ENCODE peak calls at places on chromosomes 2 and 18, in five cellular contexts. One of them, this sample, is unnamed.

GRCh38 chr2:74461187-74462053 is 3.2 kb downstream of the WBP1 start:
- DNase-seq in stimulated activated CD8-positive, alpha-beta memory T cell treated with anti-CD3 and anti-CD28 coated beads, Interleukin-2, amount 100 ng/mL, for 1 hour: no peak
- DNase-seq in aorta: peak
- DNase-seq in cerebellar cortex: peak
- DNase-seq in NAMALWA: peak
- DNase-seq in this sample: no peak

GRCh38 chr2:3487432-3487831 is 31.9 kb downstream of the ADI1 start:
- DNase-seq in cerebellar cortex: peak
- DNase-seq in stimulated activated CD8-positive, alpha-beta memory T cell treated with anti-CD3 and anti-CD28 coated beads, Interleukin-2, amount 100 ng/mL, for 1 hour: no peak
- DNase-seq in aorta: peak
- DNase-seq in NAMALWA: no peak
- DNase-seq in this sample: no peak

GRCh38 chr18:67072789-67073188 is 443.7 kb downstream of the DSEL start:
- DNase-seq in NAMALWA: no peak
- DNase-seq in aorta: no peak
- DNase-seq in cerebellar cortex: no peak
- DNase-seq in stimulated activated CD8-positive, alpha-beta memory T cell treated with anti-CD3 and anti-CD28 coated beads, Interleukin-2, amount 100 ng/mL, for 1 hour: no peak
- DNase-seq in this sample: peak

GRCh38 chr2:189236066-189236465 is 56.5 kb upstream of the COL5A2 start:
- DNase-seq in aorta: no peak
- DNase-seq in cerebellar cortex: no peak
- DNase-seq in NAMALWA: no peak
- DNase-seq in stimulated activated CD8-positive, alpha-beta memory T cell treated with anti-CD3 and anti-CD28 coated beads, Interleukin-2, amount 100 ng/mL, for 1 hour: no peak
- DNase-seq in this sample: no peak

GRCh38 chr2:127024769-127025356 is 82.1 kb downstream of the BIN1 start:
- DNase-seq in aorta: no peak
- DNase-seq in stimulated activated CD8-positive, alpha-beta memory T cell treated with anti-CD3 and anti-CD28 coated beads, Interleukin-2, amount 100 ng/mL, for 1 hour: no peak
- DNase-seq in NAMALWA: no peak
- DNase-seq in cerebellar cortex: peak
- DNase-seq in this sample: no peak

GRCh38 chr2:62654423-62654791 is 51.1 kb upstream of the EHBP1 start:
- DNase-seq in aorta: no peak
- DNase-seq in cerebellar cortex: no peak
- DNase-seq in NAMALWA: no peak
- DNase-seq in stimulated activated CD8-positive, alpha-beta memory T cell treated with anti-CD3 and anti-CD28 coated beads, Interleukin-2, amount 100 ng/mL, for 1 hour: no peak
- DNase-seq in this sample: no peak

GRCh38 chr18:55096261-55097026 is 137.2 kb upstream of the CCDC68 start:
- DNase-seq in NAMALWA: peak
- DNase-seq in stimulated activated CD8-positive, alpha-beta memory T cell treated with anti-CD3 and anti-CD28 coated beads, Interleukin-2, amount 100 ng/mL, for 1 hour: no peak
- DNase-seq in aorta: no peak
- DNase-seq in cerebellar cortex: peak
- DNase-seq in this sample: peak

GRCh38 chr18:64403784-64404498 is 255.1 kb upstream of the LINC00305 start:
- DNase-seq in NAMALWA: no peak
- DNase-seq in aorta: no peak
- DNase-seq in stimulated activated CD8-positive, alpha-beta memory T cell treated with anti-CD3 and anti-CD28 coated beads, Interleukin-2, amount 100 ng/mL, for 1 hour: no peak
- DNase-seq in cerebellar cortex: no peak
- DNase-seq in this sample: no peak

GRCh38 chr18:53771664-53772063 is 452.8 kb downstream of the MBD2 start:
- DNase-seq in aorta: no peak
- DNase-seq in cerebellar cortex: no peak
- DNase-seq in stimulated activated CD8-positive, alpha-beta memory T cell treated with anti-CD3 and anti-CD28 coated beads, Interleukin-2, amount 100 ng/mL, for 1 hour: no peak
- DNase-seq in NAMALWA: no peak
- DNase-seq in this sample: no peak

GRCh38 chr2:21331625-21332370 is 208.0 kb downstream of the TDRD15 start:
- DNase-seq in stimulated activated CD8-positive, alpha-beta memory T cell treated with anti-CD3 and anti-CD28 coated beads, Interleukin-2, amount 100 ng/mL, for 1 hour: no peak
- DNase-seq in aorta: no peak
- DNase-seq in cerebellar cortex: no peak
- DNase-seq in NAMALWA: no peak
- DNase-seq in this sample: no peak

GRCh38 chr18:55275042-55275897 is 312.7 kb downstream of the TCF4 start:
- DNase-seq in cerebellar cortex: peak
- DNase-seq in stimulated activated CD8-positive, alpha-beta memory T cell treated with anti-CD3 and anti-CD28 coated beads, Interleukin-2, amount 100 ng/mL, for 1 hour: no peak
- DNase-seq in NAMALWA: peak
- DNase-seq in aorta: no peak
- DNase-seq in this sample: peak

GRCh38 chr2:205511221-205511620 is 171.1 kb upstream of the NRP2 start:
- DNase-seq in NAMALWA: no peak
- DNase-seq in aorta: no peak
- DNase-seq in stimulated activated CD8-positive, alpha-beta memory T cell treated with anti-CD3 and anti-CD28 coated beads, Interleukin-2, amount 100 ng/mL, for 1 hour: no peak
- DNase-seq in cerebellar cortex: no peak
- DNase-seq in this sample: peak

GRCh38 chr2:85564144-85564563 is 2.9 kb upstream of the GGCX start:
- DNase-seq in aorta: no peak
- DNase-seq in NAMALWA: peak
- DNase-seq in stimulated activated CD8-positive, alpha-beta memory T cell treated with anti-CD3 and anti-CD28 coated beads, Interleukin-2, amount 100 ng/mL, for 1 hour: no peak
- DNase-seq in cerebellar cortex: no peak
- DNase-seq in this sample: peak

GRCh38 chr2:33784488-33784887 is 185.4 kb upstream of the FAM98A start:
- DNase-seq in NAMALWA: no peak
- DNase-seq in stimulated activated CD8-positive, alpha-beta memory T cell treated with anti-CD3 and anti-CD28 coated beads, Interleukin-2, amount 100 ng/mL, for 1 hour: no peak
- DNase-seq in cerebellar cortex: no peak
- DNase-seq in aorta: no peak
- DNase-seq in this sample: peak

GRCh38 chr2:16973586-16974274 is 308.1 kb upstream of the CYRIA start:
- DNase-seq in stimulated activated CD8-positive, alpha-beta memory T cell treated with anti-CD3 and anti-CD28 coated beads, Interleukin-2, amount 100 ng/mL, for 1 hour: no peak
- DNase-seq in NAMALWA: no peak
- DNase-seq in aorta: no peak
- DNase-seq in cerebellar cortex: no peak
- DNase-seq in this sample: peak

GRCh38 chr2:3785220-3785889 is 82.0 kb downstream of the DCDC2C start:
- DNase-seq in stimulated activated CD8-positive, alpha-beta memory T cell treated with anti-CD3 and anti-CD28 coated beads, Interleukin-2, amount 100 ng/mL, for 1 hour: no peak
- DNase-seq in aorta: no peak
- DNase-seq in cerebellar cortex: no peak
- DNase-seq in NAMALWA: no peak
- DNase-seq in this sample: no peak

GRCh38 chr18:68500551-68500950 is 214.4 kb downstream of the TMX3 start:
- DNase-seq in cerebellar cortex: no peak
- DNase-seq in stimulated activated CD8-positive, alpha-beta memory T cell treated with anti-CD3 and anti-CD28 coated beads, Interleukin-2, amount 100 ng/mL, for 1 hour: no peak
- DNase-seq in aorta: no peak
- DNase-seq in NAMALWA: no peak
- DNase-seq in this sample: peak

GRCh38 chr18:49630246-49630699 is 68.4 kb downstream of the LIPG start:
- DNase-seq in NAMALWA: no peak
- DNase-seq in cerebellar cortex: no peak
- DNase-seq in stimulated activated CD8-positive, alpha-beta memory T cell treated with anti-CD3 and anti-CD28 coated beads, Interleukin-2, amount 100 ng/mL, for 1 hour: no peak
- DNase-seq in aorta: no peak
- DNase-seq in this sample: no peak

GRCh38 chr18:10049721-10050120 is 135.9 kb downstream of the VAPA start:
- DNase-seq in aorta: no peak
- DNase-seq in NAMALWA: no peak
- DNase-seq in stimulated activated CD8-positive, alpha-beta memory T cell treated with anti-CD3 and anti-CD28 coated beads, Interleukin-2, amount 100 ng/mL, for 1 hour: no peak
- DNase-seq in cerebellar cortex: no peak
- DNase-seq in this sample: no peak

GRCh38 chr2:217277646-217278048 is 417.8 kb upstream of the TNP1 start:
- DNase-seq in NAMALWA: no peak
- DNase-seq in stimulated activated CD8-positive, alpha-beta memory T cell treated with anti-CD3 and anti-CD28 coated beads, Interleukin-2, amount 100 ng/mL, for 1 hour: no peak
- DNase-seq in aorta: peak
- DNase-seq in cerebellar cortex: no peak
- DNase-seq in this sample: no peak

GRCh38 chr2:218444692-218445357 is 25.9 kb downstream of the VIL1 start:
- DNase-seq in stimulated activated CD8-positive, alpha-beta memory T cell treated with anti-CD3 and anti-CD28 coated beads, Interleukin-2, amount 100 ng/mL, for 1 hour: no peak
- DNase-seq in cerebellar cortex: no peak
- DNase-seq in aorta: peak
- DNase-seq in NAMALWA: no peak
- DNase-seq in this sample: no peak

GRCh38 chr2:188378551-188378950 is 86.9 kb downstream of the GULP1 start:
- DNase-seq in stimulated activated CD8-positive, alpha-beta memory T cell treated with anti-CD3 and anti-CD28 coated beads, Interleukin-2, amount 100 ng/mL, for 1 hour: no peak
- DNase-seq in aorta: no peak
- DNase-seq in NAMALWA: no peak
- DNase-seq in cerebellar cortex: no peak
- DNase-seq in this sample: no peak

GRCh38 chr2:61853086-61853847 is 593 bp downstream of the FAM161A start:
- DNase-seq in NAMALWA: peak
- DNase-seq in aorta: no peak
- DNase-seq in cerebellar cortex: peak
- DNase-seq in stimulated activated CD8-positive, alpha-beta memory T cell treated with anti-CD3 and anti-CD28 coated beads, Interleukin-2, amount 100 ng/mL, for 1 hour: no peak
- DNase-seq in this sample: peak

GRCh38 chr2:27776097-27776496 is 4.6 kb downstream of the MRPL33 start:
- DNase-seq in aorta: no peak
- DNase-seq in stimulated activated CD8-positive, alpha-beta memory T cell treated with anti-CD3 and anti-CD28 coated beads, Interleukin-2, amount 100 ng/mL, for 1 hour: no peak
- DNase-seq in NAMALWA: no peak
- DNase-seq in cerebellar cortex: no peak
- DNase-seq in this sample: no peak

GRCh38 chr2:221334466-221334865 is 237.6 kb downstream of the EPHA4 start:
- DNase-seq in aorta: no peak
- DNase-seq in cerebellar cortex: no peak
- DNase-seq in NAMALWA: no peak
- DNase-seq in stimulated activated CD8-positive, alpha-beta memory T cell treated with anti-CD3 and anti-CD28 coated beads, Interleukin-2, amount 100 ng/mL, for 1 hour: no peak
- DNase-seq in this sample: no peak

GRCh38 chr2:239047420-239047819 is 199.5 kb downstream of the TWIST2 start:
- DNase-seq in aorta: peak
- DNase-seq in NAMALWA: no peak
- DNase-seq in stimulated activated CD8-positive, alpha-beta memory T cell treated with anti-CD3 and anti-CD28 coated beads, Interleukin-2, amount 100 ng/mL, for 1 hour: no peak
- DNase-seq in cerebellar cortex: no peak
- DNase-seq in this sample: no peak

GRCh38 chr2:112690853-112691390 is 29.9 kb upstream of the NT5DC4 start:
- DNase-seq in stimulated activated CD8-positive, alpha-beta memory T cell treated with anti-CD3 and anti-CD28 coated beads, Interleukin-2, amount 100 ng/mL, for 1 hour: peak
- DNase-seq in NAMALWA: peak
- DNase-seq in cerebellar cortex: peak
- DNase-seq in aorta: peak
- DNase-seq in this sample: peak

GRCh38 chr2:137928547-137929503 is 35.4 kb upstream of the HNMT start:
- DNase-seq in cerebellar cortex: no peak
- DNase-seq in stimulated activated CD8-positive, alpha-beta memory T cell treated with anti-CD3 and anti-CD28 coated beads, Interleukin-2, amount 100 ng/mL, for 1 hour: no peak
- DNase-seq in aorta: no peak
- DNase-seq in NAMALWA: no peak
- DNase-seq in this sample: no peak

GRCh38 chr2:14642499-14642898 is 10.0 kb downstream of the LRATD1 start:
- DNase-seq in cerebellar cortex: no peak
- DNase-seq in aorta: no peak
- DNase-seq in stimulated activated CD8-positive, alpha-beta memory T cell treated with anti-CD3 and anti-CD28 coated beads, Interleukin-2, amount 100 ng/mL, for 1 hour: no peak
- DNase-seq in NAMALWA: peak
- DNase-seq in this sample: peak

GRCh38 chr2:37896319-37896718 is 28.8 kb upstream of the RMDN2 start:
- DNase-seq in aorta: no peak
- DNase-seq in cerebellar cortex: no peak
- DNase-seq in stimulated activated CD8-positive, alpha-beta memory T cell treated with anti-CD3 and anti-CD28 coated beads, Interleukin-2, amount 100 ng/mL, for 1 hour: no peak
- DNase-seq in NAMALWA: peak
- DNase-seq in this sample: peak

GRCh38 chr2:98713332-98714015 is 17.5 kb downstream of the MGAT4A start:
- DNase-seq in cerebellar cortex: no peak
- DNase-seq in aorta: no peak
- DNase-seq in stimulated activated CD8-positive, alpha-beta memory T cell treated with anti-CD3 and anti-CD28 coated beads, Interleukin-2, amount 100 ng/mL, for 1 hour: no peak
- DNase-seq in NAMALWA: no peak
- DNase-seq in this sample: no peak

GRCh38 chr2:227370791-227371312 is 8.3 kb downstream of the TM4SF20 start:
- DNase-seq in cerebellar cortex: no peak
- DNase-seq in stimulated activated CD8-positive, alpha-beta memory T cell treated with anti-CD3 and anti-CD28 coated beads, Interleukin-2, amount 100 ng/mL, for 1 hour: no peak
- DNase-seq in NAMALWA: no peak
- DNase-seq in aorta: no peak
- DNase-seq in this sample: no peak

GRCh38 chr2:182324665-182325064 is 102.2 kb downstream of the PDE1A start:
- DNase-seq in stimulated activated CD8-positive, alpha-beta memory T cell treated with anti-CD3 and anti-CD28 coated beads, Interleukin-2, amount 100 ng/mL, for 1 hour: no peak
- DNase-seq in NAMALWA: no peak
- DNase-seq in aorta: no peak
- DNase-seq in cerebellar cortex: no peak
- DNase-seq in this sample: no peak

GRCh38 chr2:66985901-66986300 is 411.2 kb upstream of the ETAA1 start:
- DNase-seq in cerebellar cortex: no peak
- DNase-seq in aorta: no peak
- DNase-seq in NAMALWA: no peak
- DNase-seq in stimulated activated CD8-positive, alpha-beta memory T cell treated with anti-CD3 and anti-CD28 coated beads, Interleukin-2, amount 100 ng/mL, for 1 hour: no peak
- DNase-seq in this sample: no peak

GRCh38 chr2:201887851-201888451 is 81.6 kb downstream of the CDK15 start:
- DNase-seq in stimulated activated CD8-positive, alpha-beta memory T cell treated with anti-CD3 and anti-CD28 coated beads, Interleukin-2, amount 100 ng/mL, for 1 hour: no peak
- DNase-seq in cerebellar cortex: no peak
- DNase-seq in aorta: no peak
- DNase-seq in NAMALWA: no peak
- DNase-seq in this sample: peak

This sample was measured in OCI-M1.